ENCODE peak calls at places on chromosomes 11 and 22, in ten cellular contexts. G is activated naive CD4-positive, alpha-beta T cell treated with anti-CD3 and anti-CD28 coated beads, Interleukin-2, amount 50 U/mL, for 16 hours; Y is GM23248; J is tibial nerve; D is HepG2; W is HCEC 1CT; M is Right ventricle myocardium inferior; X is NCI-H1092 treated with DMSO at 0.1 percent for 48 hours; N is tibial artery; F is brain microvascular endothelial cell. C is an unnamed sample.

GRCh38 chr11:995752-996420 is 40.6 kb downstream of the MUC6 start:
- DNase-seq in G (no peak), Y (peak), J (no peak), D (no peak), W (no peak), M (no peak), X (peak), N (no peak), F (no peak), C (no peak)

GRCh38 chr11:59289356-59289755 is 69.3 kb upstream of the OR5AN1 start:
- DNase-seq in G (no peak), Y (no peak), J (no peak), D (no peak), W (no peak), M (no peak), X (no peak), N (no peak), F (no peak), C (no peak)

GRCh38 chr11:2575611-2576051 is 124.2 kb downstream of the KCNQ1OT1 start:
- DNase-seq in G (peak), Y (no peak), J (no peak), D (no peak), W (no peak), M (peak), X (no peak), N (peak), F (no peak), C (no peak)

GRCh38 chr11:116336540-116336939 is 436.2 kb downstream of the BUD13 start:
- DNase-seq in G (no peak), Y (no peak), J (no peak), D (no peak), W (no peak), M (no peak), X (peak), N (no peak), F (no peak), C (no peak)

GRCh38 chr11:112418438-112418837 is 157.8 kb upstream of the PLET1 start:
- DNase-seq in G (no peak), Y (no peak), J (no peak), D (no peak), W (no peak), M (no peak), X (no peak), N (no peak), F (no peak), C (no peak)

GRCh38 chr11:15863411-15863810 is 492.9 kb downstream of the SOX6 start:
- DNase-seq in G (no peak), Y (no peak), J (no peak), D (no peak), W (no peak), M (no peak), X (no peak), N (no peak), F (no peak), C (no peak)

GRCh38 chr11:46560300-46561025 is 33.4 kb downstream of the AMBRA1 start:
- DNase-seq in G (no peak), Y (peak), J (no peak), D (no peak), W (peak), M (no peak), X (peak), N (no peak), F (no peak), C (no peak)

GRCh38 chr11:63536669-63537292 is at the start of gene PLAAT4:
- DNase-seq in G (no peak), Y (peak), J (no peak), D (peak), W (peak), M (no peak), X (peak), N (peak), F (peak), C (peak)

GRCh38 chr22:47199261-47199948 is 437.0 kb downstream of the TBC1D22A start:
- DNase-seq in G (no peak), Y (no peak), J (peak), D (no peak), W (no peak), M (no peak), X (no peak), N (no peak), F (no peak), C (no peak)

GRCh38 chr11:60951909-60952741 is at the start of gene SLC15A3:
- DNase-seq in G (peak), Y (peak), J (peak), D (no peak), W (peak), M (peak), X (no peak), N (peak), F (no peak), C (peak)

GRCh38 chr11:125591659-125592304 is 870 bp upstream of the STT3A start:
- DNase-seq in G (peak), Y (peak), J (no peak), D (peak), W (peak), M (no peak), X (no peak), N (peak), F (peak), C (peak)

GRCh38 chr11:119759747-119760412 is 30.9 kb upstream of the NECTIN1 start:
- DNase-seq in G (no peak), Y (no peak), J (no peak), D (no peak), W (no peak), M (no peak), X (no peak), N (no peak), F (no peak), C (no peak)

GRCh38 chr22:17117890-17118289 is 3.3 kb downstream of the TMEM121B start:
- DNase-seq in G (no peak), Y (no peak), J (no peak), D (no peak), W (no peak), M (no peak), X (no peak), N (no peak), F (no peak), C (no peak)

GRCh38 chr22:46450931-46451660 is 86.3 kb downstream of the CELSR1 start:
- DNase-seq in G (no peak), Y (peak), J (no peak), D (no peak), W (no peak), M (no peak), X (no peak), N (no peak), F (no peak), C (no peak)

C was measured in hepatic stellate cell.